ENCODE peak calls at places on chromosomes 4 and X, in four cellular contexts. Q, L, C and I are unnamed samples.
A peak's percentile ranks its signal among the peaks of the same experiment; 100 is the strongest.

GRCh38 chrX:147912093-147912801 is 528 bp downstream of the FMR1 start:
- DNase-seq in Q (peak; percentile 26), L (peak; percentile 35), C (no peak), I (no peak)

GRCh38 chr4:7598939-7599790 is 164.4 kb upstream of the PSAPL1 start:
- DNase-seq in Q (no peak), L (no peak), C (no peak), I (no peak)

GRCh38 chr4:8290701-8290970 is 21.1 kb downstream of the HTRA3 start:
- DNase-seq in Q (no peak), L (no peak), C (no peak), I (no peak)

GRCh38 chr4:41748074-41748787 is at the start of gene PHOX2B:
- DNase-seq in Q (no peak), L (no peak), C (no peak), I (no peak)

GRCh38 chr4:146235654-146236570 is 21.6 kb downstream of the REELD1 start:
- DNase-seq in Q (no peak), L (no peak), C (no peak), I (no peak)

GRCh38 chrX:15493118-15494082 is at the start of gene PIR:
- DNase-seq in Q (peak; percentile 94), L (peak; percentile 96), C (peak; percentile 68), I (peak; percentile 81)

GRCh38 chr4:37794046-37794445 is 32.4 kb upstream of the PGM2 start:
- DNase-seq in Q (no peak), L (peak; percentile 6), C (no peak), I (no peak)

GRCh38 chrX:81174286-81174685 is 27.4 kb downstream of the HMGN5 start:
- DNase-seq in Q (no peak), L (peak; percentile 12), C (no peak), I (no peak)

GRCh38 chr4:3524349-3524748 is 7.9 kb downstream of the LRPAP1 start:
- DNase-seq in Q (no peak), L (no peak), C (no peak), I (peak; percentile 3)

GRCh38 chrX:45011597-45011996 is 138.6 kb downstream of the KDM6A start:
- DNase-seq in Q (no peak), L (no peak), C (no peak), I (no peak)

GRCh38 chr4:99300934-99301333 is 10.1 kb upstream of the ADH1A start:
- DNase-seq in Q (peak; percentile 10), L (peak; percentile 77), C (no peak), I (peak; percentile 85)

GRCh38 chrX:101287402-101287801 is 3.7 kb downstream of the TAF7L start:
- DNase-seq in Q (peak; percentile 4), L (peak; percentile 42), C (peak; percentile 10), I (peak; percentile 4)

GRCh38 chr4:109631709-109632108 is 71.5 kb downstream of the CASP6 start:
- DNase-seq in Q (no peak), L (peak; percentile 13), C (no peak), I (peak; percentile 8)

GRCh38 chr4:5812506-5813229 is 80.2 kb downstream of the CRMP1 start:
- DNase-seq in Q (peak; percentile 18), L (peak; percentile 84), C (peak; percentile 62), I (no peak)

GRCh38 chr4:8185280-8185679 is 13.8 kb upstream of the SH3TC1 start:
- DNase-seq in Q (no peak), L (no peak), C (no peak), I (no peak)

GRCh38 chr4:64272432-64272831 is 136.8 kb downstream of the TECRL start:
- DNase-seq in Q (peak; percentile 1), L (no peak), C (no peak), I (peak; percentile 18)

GRCh38 chr4:38678078-38678477 is 14.1 kb downstream of the KLF3 start:
- DNase-seq in Q (no peak), L (no peak), C (no peak), I (no peak)

GRCh38 chr4:104451573-104451972 is 43.1 kb downstream of the CXXC4 start:
- DNase-seq in Q (no peak), L (peak; percentile 40), C (no peak), I (no peak)

GRCh38 chrX:48493890-48494364 is 14.9 kb upstream of the PORCN start:
- DNase-seq in Q (no peak), L (peak; percentile 52), C (peak; percentile 38), I (no peak)

GRCh38 chrX:71053217-71053621 is 14.9 kb downstream of the SNX12 start:
- DNase-seq in Q (no peak), L (peak; percentile 11), C (no peak), I (peak; percentile 28)

GRCh38 chrX:103347682-103348397 is 8.5 kb upstream of the TCEAL9 start:
- DNase-seq in Q (no peak), L (no peak), C (no peak), I (no peak)

GRCh38 chrX:108033890-108034289 is 11.0 kb upstream of the VSIG1 start:
- DNase-seq in Q (no peak), L (no peak), C (no peak), I (no peak)

GRCh38 chr4:176360446-176360845 is 40.7 kb downstream of the SPCS3 start:
- DNase-seq in Q (no peak), L (no peak), C (no peak), I (no peak)

GRCh38 chrX:39065051-39065871 is 264.0 kb downstream of the MID1IP1 start:
- DNase-seq in Q (no peak), L (no peak), C (no peak), I (no peak)

GRCh38 chr4:6071959-6072720 is 53.9 kb upstream of the C4orf50 start:
- DNase-seq in Q (no peak), L (peak; percentile 69), C (no peak), I (peak; percentile 23)

GRCh38 chrX:47568656-47569295 is 7.8 kb downstream of the ARAF start:
- DNase-seq in Q (no peak), L (no peak), C (no peak), I (no peak)

GRCh38 chrX:39969826-39970569 is 127.8 kb downstream of the BCOR start:
- DNase-seq in Q (no peak), L (no peak), C (no peak), I (peak; percentile 18)

GRCh38 chr4:44425614-44426208 is 22.9 kb downstream of the KCTD8 start:
- DNase-seq in Q (no peak), L (peak; percentile 29), C (no peak), I (no peak)

GRCh38 chr4:25860586-25861421 is 2.0 kb downstream of the SEL1L3 start:
- DNase-seq in Q (no peak), L (peak; percentile 26), C (no peak), I (no peak)

DNA sequence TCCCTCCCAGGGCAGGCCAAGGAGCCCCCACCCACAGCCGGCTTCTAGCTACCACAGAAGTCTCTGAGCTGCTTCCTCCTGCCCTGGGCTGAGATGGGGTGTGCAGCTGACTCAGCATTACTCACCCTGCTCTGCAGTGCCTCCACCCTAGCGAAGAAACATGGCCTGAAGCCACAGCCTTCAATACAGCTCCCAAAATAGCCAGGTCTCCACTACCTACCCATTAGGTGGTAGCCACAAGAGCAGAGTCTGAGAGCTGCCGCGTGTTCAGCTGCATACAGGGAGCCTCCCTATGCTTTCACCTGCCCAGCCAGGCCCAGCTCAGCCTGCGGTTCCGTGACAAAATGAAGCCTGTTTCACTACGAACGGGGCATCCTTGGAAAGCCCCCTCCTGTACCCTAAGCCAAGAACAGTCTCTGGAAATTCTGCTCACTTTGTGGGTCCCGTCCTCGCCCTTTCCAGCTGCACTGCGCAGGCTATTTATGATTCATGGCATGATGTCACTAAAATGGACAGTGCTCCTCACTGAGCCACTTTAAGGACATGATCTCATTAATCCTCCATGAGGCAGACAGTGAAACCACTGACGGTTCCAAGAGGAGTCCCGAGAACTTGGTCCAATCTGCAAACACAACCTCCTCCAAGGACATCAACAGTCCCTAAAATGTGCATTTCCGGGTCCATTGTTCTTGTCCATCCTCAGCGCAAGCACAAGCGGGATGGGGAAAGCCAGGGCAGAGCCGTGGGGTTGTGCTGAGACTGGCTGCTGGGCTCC is 20.2 kb downstream of the WDR1 start:
- DNase-seq in Q (peak; percentile 81), L (peak; percentile 64), C (peak; percentile 76), I (peak; percentile 74)
- H3K4me1 ChIP-seq in Q (peaks cover 39% of the 10 kb centered on the region), L (peaks cover 18% of the 10 kb centered on the region), C (peaks cover 65% of the 10 kb centered on the region), I (peaks cover 97% of the 10 kb centered on the region)

DNA sequence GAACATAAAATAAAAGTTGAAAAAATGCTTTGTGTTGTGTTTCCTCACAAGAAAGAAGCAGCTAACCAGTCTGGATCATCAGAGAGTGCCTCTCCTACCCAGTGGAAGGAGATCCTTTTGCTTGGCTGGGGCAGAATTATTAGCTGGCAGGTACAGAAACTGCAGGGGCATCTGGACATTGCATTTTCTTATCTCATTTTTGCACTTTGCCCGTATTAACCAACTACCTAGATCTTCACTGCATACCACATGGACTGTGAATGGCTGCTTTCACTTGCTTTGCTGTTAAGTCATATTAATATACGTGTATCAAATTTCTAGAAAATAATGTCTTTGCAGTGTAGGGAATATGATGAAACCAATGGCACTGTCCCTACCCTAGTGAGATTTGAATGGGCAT is 52.9 kb upstream of the PDGFRA start:
- DNase-seq in Q (no peak), L (no peak), C (no peak), I (no peak)
- TF ChIP-seq CTCF in Q (no peak), L (no peak), C (no peak), I (no peak)

GRCh38 chr4:147547314-147548056 is 66.6 kb downstream of the EDNRA start:
- DNase-seq in Q (no peak), L (no peak), C (no peak), I (no peak)
- H3K4me1 ChIP-seq in Q (no peaks in the 10 kb centered on the region), L (peaks cover 7% of the 10 kb centered on the region), C (no peaks in the 10 kb centered on the region), I (no peaks in the 10 kb centered on the region)

GRCh38 chr4:19227701-19228100 is 1024.0 kb upstream of the SLIT2 start:
- DNase-seq in Q (no peak), L (no peak), C (no peak), I (no peak)

DNA sequence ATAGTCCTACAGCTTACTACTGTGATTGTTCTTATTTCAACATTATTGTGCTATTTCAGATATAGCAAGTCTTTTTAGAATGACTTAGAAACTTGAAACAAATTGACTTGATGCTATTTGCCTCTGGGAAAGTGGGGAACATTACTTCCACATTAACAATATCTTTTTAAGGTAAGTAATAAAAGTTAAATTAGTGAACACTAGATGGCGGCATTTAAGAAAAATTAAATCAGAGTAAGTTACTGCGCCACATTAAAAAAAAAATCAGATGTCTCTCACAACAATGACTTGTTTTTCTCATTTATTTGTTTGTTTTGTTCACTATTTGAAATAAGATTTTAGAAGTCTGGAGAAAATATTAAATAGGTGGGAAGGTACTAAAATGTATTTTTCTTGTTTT is 1026.9 kb upstream of the SLIT2 start:
- DNase-seq in Q (no peak), L (peak; percentile 56), C (peak; percentile 16), I (no peak)
- TF ChIP-seq CTCF in Q (peak; percentile 52), L (peak; percentile 58), C (peak; percentile 13), I (peak; percentile 62)